ENCODE peak calls at places on chromosomes 5 and 9, in ten cellular contexts. I, P, M, L, J, R, B, Y, O and K are unnamed samples.

GRCh38 chr5:97297063-97297715 is 114.1 kb upstream of the RIOK2 start:
- DNase-seq in I (no peak), P (no peak), M (no peak), L (no peak), J (peak; percentile 13), R (peak; percentile 60), B (no peak), Y (no peak), O (peak; percentile 18), K (no peak)

GRCh38 chr9:82117025-82117424 is 128.5 kb downstream of the SPATA31D1 start:
- DNase-seq in I (no peak), P (no peak), M (peak; percentile 18), L (no peak), J (no peak), R (no peak), B (no peak), Y (no peak), O (no peak), K (no peak)

GRCh38 chr5:131068893-131069643 is 96.0 kb downstream of the HINT1 start:
- DNase-seq in I (no peak), P (no peak), M (no peak), L (no peak), J (no peak), R (no peak), B (no peak), Y (no peak), O (peak; percentile 34), K (no peak)

GRCh38 chr9:129089246-129089645 is 8.3 kb downstream of the DOLPP1 start:
- DNase-seq in I (no peak), P (no peak), M (no peak), L (no peak), J (no peak), R (no peak), B (peak; percentile 95), Y (no peak), O (no peak), K (no peak)

GRCh38 chr5:135650081-135650480 is 71.3 kb upstream of the CXCL14 start:
- DNase-seq in I (no peak), P (no peak), M (no peak), L (no peak), J (no peak), R (no peak), B (no peak), Y (no peak), O (no peak), K (no peak)

GRCh38 chr9:82645591-82645990 is 417.4 kb downstream of the RASEF start:
- DNase-seq in I (no peak), P (no peak), M (no peak), L (no peak), J (no peak), R (no peak), B (no peak), Y (no peak), O (no peak), K (no peak)

GRCh38 chr5:96195053-96195452 is 233.4 kb upstream of the ELL2 start:
- DNase-seq in I (no peak), P (no peak), M (no peak), L (no peak), J (no peak), R (no peak), B (no peak), Y (no peak), O (no peak), K (no peak)

GRCh38 chr5:126801992-126802294 is 25.0 kb downstream of the LMNB1 start:
- DNase-seq in I (no peak), P (no peak), M (no peak), L (no peak), J (no peak), R (no peak), B (no peak), Y (no peak), O (no peak), K (no peak)

GRCh38 chr9:20044686-20045085 is 255.8 kb upstream of the SLC24A2 start:
- DNase-seq in I (no peak), P (no peak), M (no peak), L (no peak), J (no peak), R (no peak), B (no peak), Y (no peak), O (no peak), K (no peak)

GRCh38 chr9:37963936-37964739 is 60.2 kb upstream of the SLC25A51 start:
- DNase-seq in I (peak; percentile 54), P (peak; percentile 38), M (no peak), L (no peak), J (no peak), R (no peak), B (no peak), Y (no peak), O (no peak), K (peak; percentile 98)

GRCh38 chr5:106093149-106093548 is 1577.6 kb downstream of the EFNA5 start:
- DNase-seq in I (no peak), P (no peak), M (no peak), L (no peak), J (no peak), R (no peak), B (no peak), Y (no peak), O (no peak), K (no peak)

GRCh38 chr5:162227075-162227474 is 159.5 kb downstream of the GABRG2 start:
- DNase-seq in I (no peak), P (no peak), M (no peak), L (no peak), J (no peak), R (no peak), B (no peak), Y (no peak), O (no peak), K (no peak)

GRCh38 chr5:38922199-38922598 is 76.4 kb downstream of the OSMR start:
- DNase-seq in I (peak; percentile 73), P (peak; percentile 27), M (no peak), L (peak; percentile 65), J (peak; percentile 49), R (peak; percentile 22), B (peak; percentile 54), Y (no peak), O (peak; percentile 43), K (no peak)

DNA sequence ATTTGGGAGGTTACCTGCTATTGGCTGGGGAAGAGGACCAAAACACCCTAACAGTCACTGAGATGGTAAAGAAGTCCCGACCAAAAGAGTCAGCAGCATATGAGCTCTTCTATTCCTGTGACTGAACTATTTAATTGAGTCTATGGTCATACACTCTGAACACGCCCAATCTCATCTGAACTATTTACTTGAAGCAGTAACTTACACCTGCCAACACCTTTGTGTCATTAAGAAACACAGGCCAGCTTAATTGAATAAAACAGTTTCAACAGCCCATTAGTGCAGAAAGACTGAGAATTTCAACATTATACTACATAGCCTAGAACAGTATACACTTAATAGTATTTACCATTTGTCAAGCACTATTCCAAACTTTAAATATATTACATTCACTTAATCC is 47.8 kb downstream of the NR6A1 start:
- DNase-seq in I (no peak), P (no peak), M (no peak), L (no peak), J (no peak), R (no peak), B (no peak), Y (no peak), O (no peak), K (no peak)
- TF ChIP-seq POLR2A in I (no peak), P (no peak), M (no peak), L (no peak), J (no peak), R (no peak), B (no peak), Y (no peak), O (no peak), K (no peak)

DNA sequence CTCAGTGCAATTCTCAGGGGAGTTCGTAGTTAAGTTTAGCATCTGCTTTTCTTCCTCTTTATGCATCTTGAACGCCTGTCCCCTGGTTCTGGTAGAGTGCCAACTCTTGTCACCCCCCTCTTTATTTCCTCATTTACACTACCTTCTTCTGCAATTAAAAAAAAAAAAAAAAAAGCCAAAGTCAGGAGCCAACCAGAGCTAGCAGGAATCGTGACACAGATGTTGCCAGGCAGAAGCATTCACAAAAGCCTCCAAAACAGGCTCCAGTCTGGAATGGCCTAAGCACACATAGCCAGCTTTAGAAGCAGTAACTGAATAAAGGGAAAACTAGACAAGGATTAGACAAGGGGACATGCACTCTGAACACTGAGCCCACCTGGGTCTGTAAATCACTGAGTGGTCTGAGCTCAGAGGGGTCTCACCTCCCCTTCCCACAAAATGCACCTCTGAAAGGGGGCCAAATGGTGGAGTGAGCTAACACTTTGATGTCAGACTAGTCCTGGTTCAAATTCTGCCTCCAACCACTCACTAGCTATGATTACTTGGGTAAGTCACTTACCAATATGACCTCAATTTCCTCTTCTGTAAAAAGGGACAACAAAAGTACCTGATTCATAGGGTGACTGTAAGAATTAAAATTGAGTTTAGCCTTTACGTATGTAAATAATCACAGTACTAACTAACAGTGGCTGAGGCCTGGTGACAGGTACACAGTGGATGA is 2.0 kb downstream of the CD74 start:
- DNase-seq in I (peak; percentile 76), P (peak; percentile 30), M (peak; percentile 64), L (peak; percentile 65), J (peak; percentile 75), R (peak; percentile 49), B (peak; percentile 74), Y (no peak), O (no peak), K (no peak)
- TF ChIP-seq POLR2A in I (no peak), P (peak; percentile 34), M (no peak), L (no peak), J (no peak), R (no peak), B (no peak), Y (peak; percentile 22), O (peak; percentile 95), K (no peak)

DNA sequence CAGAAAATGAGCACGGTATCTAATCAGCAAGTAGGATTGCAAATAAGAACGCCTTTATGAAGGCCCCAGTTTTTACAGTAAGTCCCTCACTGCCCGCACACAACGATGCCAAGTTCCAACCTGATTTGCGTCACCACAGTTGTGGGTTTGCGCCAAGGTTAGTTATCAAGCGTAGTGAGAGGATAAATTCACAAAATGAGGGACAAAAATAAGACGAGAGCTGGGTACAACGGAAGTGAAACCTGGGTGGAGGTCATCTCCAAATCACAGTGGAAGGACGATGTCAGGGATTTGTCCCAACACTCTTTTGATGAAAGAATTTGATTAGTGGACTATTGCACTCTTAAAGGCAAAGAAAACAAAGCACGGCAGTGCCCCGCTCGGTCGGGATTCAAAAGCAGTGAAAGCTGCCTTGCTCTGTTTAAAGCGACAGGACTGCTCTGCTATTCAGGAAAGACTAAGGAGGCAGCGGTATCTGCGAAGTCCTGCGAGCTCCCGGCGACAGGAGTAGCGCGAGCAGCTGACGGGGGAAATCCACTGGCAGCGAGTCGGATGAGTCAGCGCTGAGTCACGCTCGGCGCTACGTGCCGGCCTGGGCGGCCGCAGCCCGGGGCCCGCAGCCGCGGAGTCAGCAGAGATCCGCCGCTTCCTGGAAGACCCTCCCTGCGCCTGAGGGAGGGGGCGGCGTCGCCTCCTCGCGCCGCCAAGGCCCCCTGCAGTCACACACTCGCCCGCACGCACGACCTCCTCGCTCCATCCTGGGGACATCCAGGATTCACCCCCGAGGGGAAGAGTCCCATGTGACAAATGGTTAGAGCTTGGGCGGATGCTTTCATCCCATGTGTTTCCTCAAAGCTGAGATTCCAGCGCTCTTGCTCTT is 102.8 kb downstream of the ARRDC3 start:
- DNase-seq in I (peak; percentile 95), P (peak; percentile 85), M (peak; percentile 95), L (peak; percentile 95), J (peak; percentile 78), R (peak; percentile 92), B (peak; percentile 92), Y (peak; percentile 27), O (peak; percentile 69), K (peak; percentile 86)
- TF ChIP-seq POLR2A in I (peak; percentile 37), P (peak; percentile 48), M (peak; percentile 49), L (peak; percentile 48), J (peak; percentile 57), R (no peak), B (peak; percentile 83), Y (peak; percentile 76), O (peak; percentile 58), K (peak; percentile 6)

GRCh38 chr5:160469156-160470144 is 47.8 kb downstream of the PTTG1 start:
- DNase-seq in I (no peak), P (no peak), M (no peak), L (no peak), J (no peak), R (no peak), B (no peak), Y (no peak), O (no peak), K (no peak)
- TF ChIP-seq POLR2A in I (no peak), P (no peak), M (no peak), L (no peak), J (no peak), R (no peak), B (no peak), Y (no peak), O (no peak), K (no peak)